ENCODE peak calls at places on chromosomes 13 and 19, in nine cellular contexts. One of them, this sample, is unnamed.
A peak's percentile ranks its signal among the peaks of the same experiment; 100 is the strongest.

GRCh38 chr13:98890186-98890585 is 87.7 kb downstream of the DOCK9 start:
- DNase-seq in cardiac muscle cell: no peak
- DNase-seq in GM13977: no peak
- DNase-seq in OCI-M1: no peak
- DNase-seq in CD8-positive, alpha-beta T cell: no peak
- DNase-seq in stimulated activated CD8-positive, alpha-beta memory T cell treated with anti-CD3 and anti-CD28 coated beads, Interleukin-4, amount 100 ng/mL, for 48 hours: peak; percentile 60
- DNase-seq in RWPE1: peak; percentile 72
- DNase-seq in aorta: no peak
- DNase-seq in nephron progenitor cell: no peak
- DNase-seq in this sample: no peak

GRCh38 chr19:13071444-13072205 is 31.0 kb downstream of the LYL1 start:
- DNase-seq in cardiac muscle cell: no peak
- DNase-seq in GM13977: no peak
- DNase-seq in OCI-M1: no peak
- DNase-seq in CD8-positive, alpha-beta T cell: no peak
- DNase-seq in stimulated activated CD8-positive, alpha-beta memory T cell treated with anti-CD3 and anti-CD28 coated beads, Interleukin-4, amount 100 ng/mL, for 48 hours: no peak
- DNase-seq in RWPE1: no peak
- DNase-seq in aorta: no peak
- DNase-seq in nephron progenitor cell: no peak
- DNase-seq in this sample: no peak

GRCh38 chr13:57314897-57315520 is 148.0 kb downstream of the PRR20E start:
- DNase-seq in cardiac muscle cell: no peak
- DNase-seq in GM13977: no peak
- DNase-seq in OCI-M1: no peak
- DNase-seq in CD8-positive, alpha-beta T cell: no peak
- DNase-seq in stimulated activated CD8-positive, alpha-beta memory T cell treated with anti-CD3 and anti-CD28 coated beads, Interleukin-4, amount 100 ng/mL, for 48 hours: no peak
- DNase-seq in RWPE1: no peak
- DNase-seq in aorta: no peak
- DNase-seq in nephron progenitor cell: no peak
- DNase-seq in this sample: no peak

GRCh38 chr19:18086590-18087138 is at the start of gene IL12RB1:
- DNase-seq in cardiac muscle cell: no peak
- DNase-seq in GM13977: peak; percentile 58
- DNase-seq in OCI-M1: peak; percentile 74
- DNase-seq in CD8-positive, alpha-beta T cell: no peak
- DNase-seq in stimulated activated CD8-positive, alpha-beta memory T cell treated with anti-CD3 and anti-CD28 coated beads, Interleukin-4, amount 100 ng/mL, for 48 hours: peak; percentile 70
- DNase-seq in RWPE1: no peak
- DNase-seq in aorta: no peak
- DNase-seq in nephron progenitor cell: no peak
- DNase-seq in this sample: peak; percentile 37

GRCh38 chr13:99075268-99076191 is 97.7 kb upstream of the DOCK9 start:
- DNase-seq in cardiac muscle cell: no peak
- DNase-seq in GM13977: peak; percentile 50
- DNase-seq in OCI-M1: peak; percentile 51
- DNase-seq in CD8-positive, alpha-beta T cell: no peak
- DNase-seq in stimulated activated CD8-positive, alpha-beta memory T cell treated with anti-CD3 and anti-CD28 coated beads, Interleukin-4, amount 100 ng/mL, for 48 hours: no peak
- DNase-seq in RWPE1: no peak
- DNase-seq in aorta: no peak
- DNase-seq in nephron progenitor cell: no peak
- DNase-seq in this sample: no peak

GRCh38 chr13:25478186-25478585 is 106.4 kb downstream of the ATP8A2 start:
- DNase-seq in cardiac muscle cell: no peak
- DNase-seq in GM13977: no peak
- DNase-seq in OCI-M1: peak; percentile 6
- DNase-seq in CD8-positive, alpha-beta T cell: no peak
- DNase-seq in stimulated activated CD8-positive, alpha-beta memory T cell treated with anti-CD3 and anti-CD28 coated beads, Interleukin-4, amount 100 ng/mL, for 48 hours: no peak
- DNase-seq in RWPE1: no peak
- DNase-seq in aorta: no peak
- DNase-seq in nephron progenitor cell: no peak
- DNase-seq in this sample: peak; percentile 88

GRCh38 chr19:1859319-1859718 is 4.1 kb downstream of the KLF16 start:
- DNase-seq in cardiac muscle cell: no peak
- DNase-seq in GM13977: no peak
- DNase-seq in OCI-M1: peak; percentile 45
- DNase-seq in CD8-positive, alpha-beta T cell: no peak
- DNase-seq in stimulated activated CD8-positive, alpha-beta memory T cell treated with anti-CD3 and anti-CD28 coated beads, Interleukin-4, amount 100 ng/mL, for 48 hours: no peak
- DNase-seq in RWPE1: no peak
- DNase-seq in aorta: no peak
- DNase-seq in nephron progenitor cell: no peak
- DNase-seq in this sample: no peak

GRCh38 chr13:23715092-23715761 is 145.0 kb downstream of the TNFRSF19 start:
- DNase-seq in cardiac muscle cell: no peak
- DNase-seq in GM13977: no peak
- DNase-seq in OCI-M1: no peak
- DNase-seq in CD8-positive, alpha-beta T cell: no peak
- DNase-seq in stimulated activated CD8-positive, alpha-beta memory T cell treated with anti-CD3 and anti-CD28 coated beads, Interleukin-4, amount 100 ng/mL, for 48 hours: no peak
- DNase-seq in RWPE1: no peak
- DNase-seq in aorta: no peak
- DNase-seq in nephron progenitor cell: no peak
- DNase-seq in this sample: peak; percentile 76

GRCh38 chr13:30565658-30566057 is 52.1 kb upstream of the USPL1 start:
- DNase-seq in cardiac muscle cell: no peak
- DNase-seq in GM13977: no peak
- DNase-seq in OCI-M1: no peak
- DNase-seq in CD8-positive, alpha-beta T cell: no peak
- DNase-seq in stimulated activated CD8-positive, alpha-beta memory T cell treated with anti-CD3 and anti-CD28 coated beads, Interleukin-4, amount 100 ng/mL, for 48 hours: no peak
- DNase-seq in RWPE1: no peak
- DNase-seq in aorta: no peak
- DNase-seq in nephron progenitor cell: no peak
- DNase-seq in this sample: no peak

GRCh38 chr19:35641515-35642151 is at the start of gene ETV2:
- DNase-seq in cardiac muscle cell: peak; percentile 24
- DNase-seq in GM13977: peak; percentile 72
- DNase-seq in OCI-M1: peak; percentile 69
- DNase-seq in CD8-positive, alpha-beta T cell: no peak
- DNase-seq in stimulated activated CD8-positive, alpha-beta memory T cell treated with anti-CD3 and anti-CD28 coated beads, Interleukin-4, amount 100 ng/mL, for 48 hours: peak; percentile 78
- DNase-seq in RWPE1: no peak
- DNase-seq in aorta: no peak
- DNase-seq in nephron progenitor cell: peak; percentile 52
- DNase-seq in this sample: no peak

GRCh38 chr19:57672466-57672865 is 3.7 kb downstream of the ZSCAN4 start:
- DNase-seq in cardiac muscle cell: no peak
- DNase-seq in GM13977: no peak
- DNase-seq in OCI-M1: no peak
- DNase-seq in CD8-positive, alpha-beta T cell: no peak
- DNase-seq in stimulated activated CD8-positive, alpha-beta memory T cell treated with anti-CD3 and anti-CD28 coated beads, Interleukin-4, amount 100 ng/mL, for 48 hours: no peak
- DNase-seq in RWPE1: no peak
- DNase-seq in aorta: no peak
- DNase-seq in nephron progenitor cell: no peak
- DNase-seq in this sample: no peak

GRCh38 chr13:50425772-50426171 is 410.5 kb downstream of the KCNRG start:
- DNase-seq in cardiac muscle cell: no peak
- DNase-seq in GM13977: no peak
- DNase-seq in OCI-M1: peak; percentile 22
- DNase-seq in CD8-positive, alpha-beta T cell: no peak
- DNase-seq in stimulated activated CD8-positive, alpha-beta memory T cell treated with anti-CD3 and anti-CD28 coated beads, Interleukin-4, amount 100 ng/mL, for 48 hours: no peak
- DNase-seq in RWPE1: no peak
- DNase-seq in aorta: no peak
- DNase-seq in nephron progenitor cell: no peak
- DNase-seq in this sample: no peak

GRCh38 chr13:111658150-111659100 is 338.0 kb downstream of the TEX29 start:
- DNase-seq in cardiac muscle cell: peak; percentile 34
- DNase-seq in GM13977: no peak
- DNase-seq in OCI-M1: no peak
- DNase-seq in CD8-positive, alpha-beta T cell: no peak
- DNase-seq in stimulated activated CD8-positive, alpha-beta memory T cell treated with anti-CD3 and anti-CD28 coated beads, Interleukin-4, amount 100 ng/mL, for 48 hours: peak; percentile 12
- DNase-seq in RWPE1: no peak
- DNase-seq in aorta: no peak
- DNase-seq in nephron progenitor cell: peak; percentile 39
- DNase-seq in this sample: no peak

GRCh38 chr19:50921391-50922315 is 10.5 kb upstream of the KLK4 start:
- DNase-seq in cardiac muscle cell: no peak
- DNase-seq in GM13977: no peak
- DNase-seq in OCI-M1: peak; percentile 60
- DNase-seq in CD8-positive, alpha-beta T cell: no peak
- DNase-seq in stimulated activated CD8-positive, alpha-beta memory T cell treated with anti-CD3 and anti-CD28 coated beads, Interleukin-4, amount 100 ng/mL, for 48 hours: no peak
- DNase-seq in RWPE1: no peak
- DNase-seq in aorta: no peak
- DNase-seq in nephron progenitor cell: no peak
- DNase-seq in this sample: peak; percentile 57

GRCh38 chr19:10603084-10603872 is 16.2 kb upstream of the AP1M2 start:
- DNase-seq in cardiac muscle cell: peak; percentile 16
- DNase-seq in GM13977: peak; percentile 73
- DNase-seq in OCI-M1: peak; percentile 76
- DNase-seq in CD8-positive, alpha-beta T cell: peak; percentile 62
- DNase-seq in stimulated activated CD8-positive, alpha-beta memory T cell treated with anti-CD3 and anti-CD28 coated beads, Interleukin-4, amount 100 ng/mL, for 48 hours: peak; percentile 78
- DNase-seq in RWPE1: no peak
- DNase-seq in aorta: peak; percentile 74
- DNase-seq in nephron progenitor cell: peak; percentile 33
- DNase-seq in this sample: no peak

GRCh38 chr19:13102666-13103584 is at the start of gene LYL1:
- DNase-seq in cardiac muscle cell: peak; percentile 89
- DNase-seq in GM13977: peak; percentile 83
- DNase-seq in OCI-M1: peak; percentile 97
- DNase-seq in CD8-positive, alpha-beta T cell: no peak
- DNase-seq in stimulated activated CD8-positive, alpha-beta memory T cell treated with anti-CD3 and anti-CD28 coated beads, Interleukin-4, amount 100 ng/mL, for 48 hours: peak; percentile 60
- DNase-seq in RWPE1: no peak
- DNase-seq in aorta: peak; percentile 89
- DNase-seq in nephron progenitor cell: peak; percentile 66
- DNase-seq in this sample: peak; percentile 79

GRCh38 chr19:7789447-7789846 is 26.4 kb downstream of the CLEC4M start:
- DNase-seq in cardiac muscle cell: no peak
- DNase-seq in GM13977: peak; percentile 60
- DNase-seq in OCI-M1: no peak
- DNase-seq in CD8-positive, alpha-beta T cell: no peak
- DNase-seq in stimulated activated CD8-positive, alpha-beta memory T cell treated with anti-CD3 and anti-CD28 coated beads, Interleukin-4, amount 100 ng/mL, for 48 hours: peak; percentile 45
- DNase-seq in RWPE1: no peak
- DNase-seq in aorta: no peak
- DNase-seq in nephron progenitor cell: peak; percentile 56
- DNase-seq in this sample: no peak

GRCh38 chr13:72505376-72505775 is 222.1 kb downstream of the MZT1 start:
- DNase-seq in cardiac muscle cell: no peak
- DNase-seq in GM13977: no peak
- DNase-seq in OCI-M1: no peak
- DNase-seq in CD8-positive, alpha-beta T cell: no peak
- DNase-seq in stimulated activated CD8-positive, alpha-beta memory T cell treated with anti-CD3 and anti-CD28 coated beads, Interleukin-4, amount 100 ng/mL, for 48 hours: no peak
- DNase-seq in RWPE1: no peak
- DNase-seq in aorta: no peak
- DNase-seq in nephron progenitor cell: no peak
- DNase-seq in this sample: no peak

GRCh38 chr19:38977445-38978314 is 2.1 kb upstream of the FBXO17 start:
- DNase-seq in cardiac muscle cell: no peak
- DNase-seq in GM13977: peak; percentile 76
- DNase-seq in OCI-M1: no peak
- DNase-seq in CD8-positive, alpha-beta T cell: no peak
- DNase-seq in stimulated activated CD8-positive, alpha-beta memory T cell treated with anti-CD3 and anti-CD28 coated beads, Interleukin-4, amount 100 ng/mL, for 48 hours: peak; percentile 79
- DNase-seq in RWPE1: no peak
- DNase-seq in aorta: no peak
- DNase-seq in nephron progenitor cell: no peak
- DNase-seq in this sample: no peak

GRCh38 chr13:113904411-113904810 is 40.5 kb upstream of the GAS6 start:
- DNase-seq in cardiac muscle cell: peak; percentile 59
- DNase-seq in GM13977: no peak
- DNase-seq in OCI-M1: no peak
- DNase-seq in CD8-positive, alpha-beta T cell: no peak
- DNase-seq in stimulated activated CD8-positive, alpha-beta memory T cell treated with anti-CD3 and anti-CD28 coated beads, Interleukin-4, amount 100 ng/mL, for 48 hours: peak; percentile 35
- DNase-seq in RWPE1: no peak
- DNase-seq in aorta: no peak
- DNase-seq in nephron progenitor cell: no peak
- DNase-seq in this sample: peak; percentile 64

GRCh38 chr19:30565680-30566079 is 193.5 kb downstream of the ZNF536 start:
- DNase-seq in cardiac muscle cell: peak; percentile 11
- DNase-seq in GM13977: no peak
- DNase-seq in OCI-M1: no peak
- DNase-seq in CD8-positive, alpha-beta T cell: no peak
- DNase-seq in stimulated activated CD8-positive, alpha-beta memory T cell treated with anti-CD3 and anti-CD28 coated beads, Interleukin-4, amount 100 ng/mL, for 48 hours: no peak
- DNase-seq in RWPE1: no peak
- DNase-seq in aorta: no peak
- DNase-seq in nephron progenitor cell: no peak
- DNase-seq in this sample: no peak

GRCh38 chr19:45643024-45643926 is 4.1 kb upstream of the EML2 start:
- DNase-seq in cardiac muscle cell: peak; percentile 89
- DNase-seq in GM13977: peak; percentile 89
- DNase-seq in OCI-M1: peak; percentile 97
- DNase-seq in CD8-positive, alpha-beta T cell: peak; percentile 87
- DNase-seq in stimulated activated CD8-positive, alpha-beta memory T cell treated with anti-CD3 and anti-CD28 coated beads, Interleukin-4, amount 100 ng/mL, for 48 hours: peak; percentile 99
- DNase-seq in RWPE1: peak; percentile 70
- DNase-seq in aorta: peak; percentile 90
- DNase-seq in nephron progenitor cell: peak; percentile 96
- DNase-seq in this sample: peak; percentile 85

GRCh38 chr13:93227906-93228801 is 1.5 kb downstream of the GPC6 start:
- DNase-seq in cardiac muscle cell: peak; percentile 92
- DNase-seq in GM13977: peak; percentile 15
- DNase-seq in OCI-M1: peak; percentile 22
- DNase-seq in CD8-positive, alpha-beta T cell: no peak
- DNase-seq in stimulated activated CD8-positive, alpha-beta memory T cell treated with anti-CD3 and anti-CD28 coated beads, Interleukin-4, amount 100 ng/mL, for 48 hours: no peak
- DNase-seq in RWPE1: no peak
- DNase-seq in aorta: peak; percentile 61
- DNase-seq in nephron progenitor cell: peak; percentile 80
- DNase-seq in this sample: peak; percentile 65

GRCh38 chr19:15702590-15702930 is 25.3 kb upstream of the OR10H2 start:
- DNase-seq in cardiac muscle cell: no peak
- DNase-seq in GM13977: no peak
- DNase-seq in OCI-M1: peak; percentile 63
- DNase-seq in CD8-positive, alpha-beta T cell: no peak
- DNase-seq in stimulated activated CD8-positive, alpha-beta memory T cell treated with anti-CD3 and anti-CD28 coated beads, Interleukin-4, amount 100 ng/mL, for 48 hours: peak; percentile 38
- DNase-seq in RWPE1: no peak
- DNase-seq in aorta: peak; percentile 88
- DNase-seq in nephron progenitor cell: no peak
- DNase-seq in this sample: peak; percentile 24

GRCh38 chr19:7904074-7905020 is 670 bp downstream of the MAP2K7 start:
- DNase-seq in cardiac muscle cell: peak; percentile 54
- DNase-seq in GM13977: peak; percentile 87
- DNase-seq in OCI-M1: peak; percentile 76
- DNase-seq in CD8-positive, alpha-beta T cell: peak; percentile 67
- DNase-seq in stimulated activated CD8-positive, alpha-beta memory T cell treated with anti-CD3 and anti-CD28 coated beads, Interleukin-4, amount 100 ng/mL, for 48 hours: peak; percentile 67
- DNase-seq in RWPE1: peak; percentile 45
- DNase-seq in aorta: no peak
- DNase-seq in nephron progenitor cell: peak; percentile 58
- DNase-seq in this sample: peak; percentile 65

GRCh38 chr13:51361111-51361510 is 21.6 kb downstream of the SERPINE3 start:
- DNase-seq in cardiac muscle cell: no peak
- DNase-seq in GM13977: no peak
- DNase-seq in OCI-M1: no peak
- DNase-seq in CD8-positive, alpha-beta T cell: no peak
- DNase-seq in stimulated activated CD8-positive, alpha-beta memory T cell treated with anti-CD3 and anti-CD28 coated beads, Interleukin-4, amount 100 ng/mL, for 48 hours: no peak
- DNase-seq in RWPE1: no peak
- DNase-seq in aorta: no peak
- DNase-seq in nephron progenitor cell: no peak
- DNase-seq in this sample: no peak

GRCh38 chr19:32068805-32069204 is 276.6 kb upstream of the ZNF507 start:
- DNase-seq in cardiac muscle cell: no peak
- DNase-seq in GM13977: no peak
- DNase-seq in OCI-M1: no peak
- DNase-seq in CD8-positive, alpha-beta T cell: no peak
- DNase-seq in stimulated activated CD8-positive, alpha-beta memory T cell treated with anti-CD3 and anti-CD28 coated beads, Interleukin-4, amount 100 ng/mL, for 48 hours: no peak
- DNase-seq in RWPE1: no peak
- DNase-seq in aorta: no peak
- DNase-seq in nephron progenitor cell: no peak
- DNase-seq in this sample: no peak

This sample was measured in DMS53.